ENCODE peak calls at places on chromosomes 13 and 19, in five cellular contexts. One of them, this sample, is unnamed.

GRCh38 chr13:30178976-30179375 is 128.4 kb downstream of the KATNAL1 start:
- DNase-seq in body of pancreas: no peak
- DNase-seq in Peyer's patch: no peak
- DNase-seq in IMR-90: no peak
- DNase-seq in tibial nerve: no peak
- DNase-seq in this sample: no peak

GRCh38 chr19:6464070-6464873 is at the start of gene CRB3:
- DNase-seq in body of pancreas: peak; percentile 99
- DNase-seq in Peyer's patch: peak; percentile 68
- DNase-seq in IMR-90: no peak
- DNase-seq in tibial nerve: no peak
- DNase-seq in this sample: peak; percentile 96

GRCh38 chr19:32254128-32254527 is 91.3 kb upstream of the ZNF507 start:
- DNase-seq in body of pancreas: no peak
- DNase-seq in Peyer's patch: no peak
- DNase-seq in IMR-90: no peak
- DNase-seq in tibial nerve: no peak
- DNase-seq in this sample: no peak

GRCh38 chr13:85508683-85509329 is 290.4 kb downstream of the SLITRK6 start:
- DNase-seq in body of pancreas: peak; percentile 7
- DNase-seq in Peyer's patch: no peak
- DNase-seq in IMR-90: no peak
- DNase-seq in tibial nerve: no peak
- DNase-seq in this sample: no peak

GRCh38 chr19:15788594-15789270 is 1.3 kb downstream of the OR10H5 start:
- DNase-seq in body of pancreas: no peak
- DNase-seq in Peyer's patch: no peak
- DNase-seq in IMR-90: no peak
- DNase-seq in tibial nerve: no peak
- DNase-seq in this sample: no peak

GRCh38 chr13:109394311-109394988 is 391.9 kb downstream of the IRS2 start:
- DNase-seq in body of pancreas: no peak
- DNase-seq in Peyer's patch: no peak
- DNase-seq in IMR-90: peak; percentile 18
- DNase-seq in tibial nerve: no peak
- DNase-seq in this sample: no peak

GRCh38 chr13:99164226-99164625 is 36.4 kb upstream of the UBAC2 start:
- DNase-seq in body of pancreas: no peak
- DNase-seq in Peyer's patch: no peak
- DNase-seq in IMR-90: no peak
- DNase-seq in tibial nerve: no peak
- DNase-seq in this sample: no peak

GRCh38 chr19:54325194-54325621 is 12.2 kb upstream of the LILRA5 start:
- DNase-seq in body of pancreas: peak; percentile 39
- DNase-seq in Peyer's patch: peak; percentile 41
- DNase-seq in IMR-90: peak; percentile 8
- DNase-seq in tibial nerve: peak; percentile 59
- DNase-seq in this sample: no peak

GRCh38 chr19:39164289-39164688 is 32.5 kb upstream of the NCCRP1 start:
- DNase-seq in body of pancreas: no peak
- DNase-seq in Peyer's patch: no peak
- DNase-seq in IMR-90: no peak
- DNase-seq in tibial nerve: no peak
- DNase-seq in this sample: no peak

GRCh38 chr13:67369895-67370660 is 139.9 kb upstream of the PCDH9 start:
- DNase-seq in body of pancreas: no peak
- DNase-seq in Peyer's patch: no peak
- DNase-seq in IMR-90: peak; percentile 92
- DNase-seq in tibial nerve: no peak
- DNase-seq in this sample: no peak

GRCh38 chr19:10634881-10635463 is 9.6 kb downstream of the SLC44A2 start:
- DNase-seq in body of pancreas: no peak
- DNase-seq in Peyer's patch: no peak
- DNase-seq in IMR-90: no peak
- DNase-seq in tibial nerve: no peak
- DNase-seq in this sample: no peak

GRCh38 chr19:10637894-10638293 is 12.5 kb downstream of the SLC44A2 start:
- DNase-seq in body of pancreas: no peak
- DNase-seq in Peyer's patch: no peak
- DNase-seq in IMR-90: no peak
- DNase-seq in tibial nerve: no peak
- DNase-seq in this sample: no peak

GRCh38 chr19:10636304-10636972 is 11.1 kb downstream of the SLC44A2 start:
- DNase-seq in body of pancreas: peak; percentile 17
- DNase-seq in Peyer's patch: no peak
- DNase-seq in IMR-90: no peak
- DNase-seq in tibial nerve: no peak
- DNase-seq in this sample: no peak

GRCh38 chr19:10639836-10640235 is 14.3 kb upstream of the ILF3 start:
- DNase-seq in body of pancreas: no peak
- DNase-seq in Peyer's patch: no peak
- DNase-seq in IMR-90: no peak
- DNase-seq in tibial nerve: no peak
- DNase-seq in this sample: no peak

DNA sequence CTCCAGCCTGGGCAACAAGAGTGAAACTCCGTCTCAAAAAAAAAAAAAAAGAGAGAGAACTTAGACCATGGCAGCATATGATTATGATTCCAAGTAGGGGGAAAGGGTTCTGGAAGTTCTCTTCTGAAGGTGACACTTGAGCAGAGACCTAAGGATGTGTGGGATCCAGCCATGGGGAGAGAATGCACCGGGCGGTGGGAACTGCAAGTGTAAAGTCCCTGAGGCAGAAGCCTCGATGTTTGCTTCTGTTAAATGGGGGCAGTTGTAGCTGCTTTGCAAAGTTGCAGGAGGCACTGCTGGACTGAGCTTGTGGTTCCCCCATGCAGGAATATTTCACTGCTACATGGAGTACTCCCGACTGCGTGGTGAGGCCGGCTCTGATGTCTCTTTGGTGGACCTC is 9.1 kb downstream of the SLC44A2 start:
- DNase-seq in body of pancreas: no peak
- DNase-seq in Peyer's patch: no peak
- DNase-seq in IMR-90: no peak
- DNase-seq in tibial nerve: no peak
- DNase-seq in this sample: no peak
- H3K27ac ChIP-seq in body of pancreas: no peak overlapping the region
- H3K27ac ChIP-seq in Peyer's patch: no peak overlapping the region
- H3K27ac ChIP-seq in IMR-90: no peak overlapping the region
- H3K27ac ChIP-seq in tibial nerve: no peak overlapping the region
- H3K27ac ChIP-seq in this sample: no peak overlapping the region

DNA sequence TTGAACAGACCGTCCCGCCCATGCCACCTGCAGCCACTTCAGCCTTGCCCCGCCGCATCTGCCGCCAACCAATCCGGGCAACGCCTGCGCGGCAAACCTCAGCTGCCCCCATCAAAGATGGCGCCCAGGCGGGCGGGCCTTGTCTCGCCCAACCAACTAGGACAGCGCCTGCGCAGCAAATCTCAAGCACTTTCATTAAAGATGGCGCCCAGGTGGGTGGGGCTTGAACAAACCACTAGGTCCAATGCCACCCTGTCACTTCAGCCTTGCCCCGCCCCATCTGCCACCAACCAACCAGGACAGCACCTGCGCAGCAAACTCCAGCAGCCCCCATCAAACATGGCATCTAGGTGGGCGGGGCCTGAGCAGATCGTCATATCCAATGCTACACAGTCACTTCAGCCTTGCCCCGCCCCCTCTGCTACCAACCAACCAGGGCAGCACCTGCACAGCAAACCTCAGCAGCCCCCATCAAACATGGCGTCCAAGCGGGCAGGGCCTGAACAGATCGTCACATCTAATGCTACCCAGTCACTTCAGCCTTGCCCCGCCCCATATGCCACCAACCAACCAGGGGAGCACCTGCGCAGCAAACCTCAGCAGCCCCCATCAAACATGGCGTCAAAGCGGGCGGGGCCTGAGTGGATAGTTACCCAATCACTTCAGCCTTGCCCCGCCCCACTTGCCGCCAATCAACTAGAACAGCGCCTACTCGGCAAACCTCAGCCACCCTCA is 1.4 kb downstream of the PEG3 start:
- DNase-seq in body of pancreas: peak; percentile 99
- DNase-seq in Peyer's patch: peak; percentile 64
- DNase-seq in IMR-90: no peak
- DNase-seq in tibial nerve: peak; percentile 88
- DNase-seq in this sample: peak; percentile 99
- H3K4me3 ChIP-seq in body of pancreas: no peak overlapping the region
- H3K4me3 ChIP-seq in Peyer's patch: no peak overlapping the region
- H3K4me3 ChIP-seq in IMR-90: no peak overlapping the region
- H3K4me3 ChIP-seq in tibial nerve: peak overlapping the region; percentile 56
- H3K4me3 ChIP-seq in this sample: peak overlapping the region; percentile 14

GRCh38 chr19:50244695-50245094 is 41.3 kb downstream of the MYH14 start:
- DNase-seq in body of pancreas: no peak
- DNase-seq in Peyer's patch: no peak
- DNase-seq in IMR-90: no peak
- DNase-seq in tibial nerve: no peak
- DNase-seq in this sample: no peak
- TF ChIP-seq CTCF in body of pancreas: no peak
- TF ChIP-seq CTCF in Peyer's patch: no peak
- TF ChIP-seq CTCF in IMR-90: no peak
- TF ChIP-seq CTCF in tibial nerve: no peak
- TF ChIP-seq CTCF in this sample: no peak

DNA sequence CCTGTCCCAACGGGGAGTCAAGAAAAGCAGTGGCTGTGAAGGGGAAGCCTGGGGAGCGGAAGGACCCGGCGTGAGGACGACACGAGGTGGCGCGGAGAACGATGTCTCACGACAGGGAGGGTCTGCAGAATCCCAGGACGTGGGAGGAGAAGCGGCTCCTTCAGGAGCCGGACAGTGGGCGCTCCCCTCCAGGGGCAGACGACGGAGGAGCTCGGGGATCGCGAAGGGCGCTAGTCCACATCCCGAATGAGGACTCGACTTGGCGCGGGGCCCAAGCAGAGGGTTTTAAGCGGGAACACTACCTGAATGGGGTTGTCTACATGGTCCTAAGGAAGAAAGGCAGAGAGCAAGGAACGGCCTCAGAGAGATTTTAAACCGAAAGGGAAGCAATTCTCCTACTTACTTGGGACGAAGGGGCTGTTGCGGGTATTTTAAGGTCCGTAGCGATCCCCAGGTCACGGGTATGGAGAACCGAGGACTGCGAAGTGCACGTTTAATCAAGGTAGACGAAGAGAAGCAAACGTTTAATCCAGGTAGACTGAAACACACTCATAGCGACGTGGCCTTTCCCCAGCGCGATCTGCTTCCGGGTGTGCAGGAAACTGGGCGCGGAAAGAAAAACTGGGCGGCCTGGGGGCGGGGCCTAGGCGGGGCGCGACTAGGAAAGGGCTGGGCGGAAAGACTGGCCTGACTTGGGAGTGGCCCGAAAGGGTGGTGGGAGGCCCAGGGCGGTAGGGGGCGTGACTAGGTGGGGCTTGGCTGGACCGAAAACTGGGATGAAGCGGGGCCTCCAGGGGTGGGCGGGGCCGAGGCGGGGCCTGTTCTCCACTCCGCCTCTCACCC is at the start of gene ZNF841:
- DNase-seq in body of pancreas: peak; percentile 95
- DNase-seq in Peyer's patch: peak; percentile 81
- DNase-seq in IMR-90: peak; percentile 92
- DNase-seq in tibial nerve: peak; percentile 90
- DNase-seq in this sample: peak; percentile 98
- H3K27ac ChIP-seq in body of pancreas: peak within 1 kb of the TSS; percentile 61
- H3K27ac ChIP-seq in Peyer's patch: peak within 1 kb of the TSS; percentile 81
- H3K27ac ChIP-seq in IMR-90: peak within 1 kb of the TSS; percentile 88
- H3K27ac ChIP-seq in tibial nerve: peak within 1 kb of the TSS; percentile 39
- H3K27ac ChIP-seq in this sample: no peak within 1 kb of the TSS

GRCh38 chr13:113489171-113489548 is 1.4 kb downstream of the DCUN1D2 start:
- DNase-seq in body of pancreas: peak; percentile 32
- DNase-seq in Peyer's patch: no peak
- DNase-seq in IMR-90: no peak
- DNase-seq in tibial nerve: no peak
- DNase-seq in this sample: no peak
- H3K4me3 ChIP-seq in body of pancreas: no peak overlapping the region
- H3K4me3 ChIP-seq in Peyer's patch: peak overlapping the region; percentile 93
- H3K4me3 ChIP-seq in IMR-90: peak overlapping the region; percentile 77
- H3K4me3 ChIP-seq in tibial nerve: peak overlapping the region; percentile 94
- H3K4me3 ChIP-seq in this sample: peak overlapping the region; percentile 78

GRCh38 chr19:1555802-1556638 is 12.1 kb downstream of the MEX3D start:
- DNase-seq in body of pancreas: no peak
- DNase-seq in Peyer's patch: no peak
- DNase-seq in IMR-90: no peak
- DNase-seq in tibial nerve: no peak
- DNase-seq in this sample: no peak

GRCh38 chr19:1554968-1555801 is 12.9 kb downstream of the MEX3D start:
- DNase-seq in body of pancreas: no peak
- DNase-seq in Peyer's patch: no peak
- DNase-seq in IMR-90: no peak
- DNase-seq in tibial nerve: no peak
- DNase-seq in this sample: no peak

GRCh38 chr19:1553415-1553814 is 14.7 kb downstream of the MEX3D start:
- DNase-seq in body of pancreas: no peak
- DNase-seq in Peyer's patch: no peak
- DNase-seq in IMR-90: no peak
- DNase-seq in tibial nerve: no peak
- DNase-seq in this sample: no peak

GRCh38 chr19:1558552-1558951 is 9.6 kb downstream of the MEX3D start:
- DNase-seq in body of pancreas: no peak
- DNase-seq in Peyer's patch: no peak
- DNase-seq in IMR-90: no peak
- DNase-seq in tibial nerve: no peak
- DNase-seq in this sample: no peak

GRCh38 chr19:1556639-1557070 is 11.5 kb downstream of the MEX3D start:
- DNase-seq in body of pancreas: no peak
- DNase-seq in Peyer's patch: no peak
- DNase-seq in IMR-90: no peak
- DNase-seq in tibial nerve: no peak
- DNase-seq in this sample: no peak
- TF ChIP-seq CTCF in body of pancreas: no peak
- TF ChIP-seq CTCF in Peyer's patch: no peak
- TF ChIP-seq CTCF in IMR-90: no peak
- TF ChIP-seq CTCF in tibial nerve: no peak
- TF ChIP-seq CTCF in this sample: no peak

GRCh38 chr13:33869005-33869404 is 51.1 kb downstream of the RFC3 start:
- DNase-seq in body of pancreas: no peak
- DNase-seq in Peyer's patch: no peak
- DNase-seq in IMR-90: no peak
- DNase-seq in tibial nerve: no peak
- DNase-seq in this sample: no peak
- H3K27ac ChIP-seq in body of pancreas: no peak overlapping the region
- H3K27ac ChIP-seq in Peyer's patch: no peak overlapping the region
- H3K27ac ChIP-seq in IMR-90: no peak overlapping the region
- H3K27ac ChIP-seq in tibial nerve: no peak overlapping the region
- H3K27ac ChIP-seq in this sample: no peak overlapping the region

This sample was measured in kidney.